ENCODE peak calls at places on chromosomes 4 and X, in five cellular contexts. J, T, A, R and F are unnamed samples.

GRCh38 chrX:24423960-24424359 is 41.1 kb upstream of the PDK3 start:
- DNase-seq in A (peak; percentile 11), R (no peak), T (no peak), J (peak; percentile 5), F (no peak)

GRCh38 chrX:131081772-131082755 is 23.9 kb downstream of the ARHGAP36 start:
- DNase-seq in R (no peak), J (no peak), A (no peak), T (no peak), F (no peak)

GRCh38 chr4:104487105-104487504 is 7.6 kb downstream of the CXXC4 start:
- DNase-seq in R (no peak), A (no peak), J (no peak), T (no peak), F (no peak)

GRCh38 chr4:126779446-126780166 is 853.2 kb upstream of the INTU start:
- DNase-seq in A (no peak), T (peak; percentile 22), J (no peak), R (no peak), F (no peak)

GRCh38 chrX:100895365-100896075 is 21.4 kb upstream of the NOX1 start:
- DNase-seq in R (no peak), T (no peak), J (peak; percentile 56), A (peak; percentile 55), F (peak; percentile 26)

GRCh38 chrX:44061940-44062339 is 88.8 kb upstream of the NDP start:
- DNase-seq in J (no peak), T (no peak), R (no peak), A (no peak), F (no peak)

GRCh38 chr4:5809216-5809776 is 83.6 kb downstream of the CRMP1 start:
- DNase-seq in T (no peak), A (no peak), R (no peak), J (no peak), F (no peak)

GRCh38 chrX:42093756-42094155 is 170.4 kb upstream of the CASK start:
- DNase-seq in T (no peak), R (peak; percentile 43), J (no peak), A (no peak), F (peak; percentile 10)

GRCh38 chr4:41538887-41539498 is 1.0 kb downstream of the LIMCH1 start:
- DNase-seq in T (no peak), J (no peak), R (no peak), A (no peak), F (peak; percentile 50)

GRCh38 chr4:153257151-153257620 is 52.9 kb downstream of the TRIM2 start:
- DNase-seq in A (no peak), R (no peak), T (no peak), J (no peak), F (peak; percentile 48)

GRCh38 chr4:38068107-38068506 is 107.9 kb downstream of the PTTG2 start:
- DNase-seq in T (no peak), R (no peak), J (no peak), A (no peak), F (peak; percentile 32)

GRCh38 chr4:38071801-38072567 is 111.8 kb downstream of the PTTG2 start:
- DNase-seq in R (no peak), J (no peak), A (peak; percentile 91), T (no peak), F (no peak)

GRCh38 chr4:38067499-38067898 is 107.3 kb downstream of the PTTG2 start:
- DNase-seq in J (no peak), A (no peak), T (no peak), R (no peak), F (no peak)

GRCh38 chr4:38072578-38072977 is 112.4 kb downstream of the PTTG2 start:
- DNase-seq in T (no peak), R (no peak), J (no peak), A (no peak), F (no peak)

DNA sequence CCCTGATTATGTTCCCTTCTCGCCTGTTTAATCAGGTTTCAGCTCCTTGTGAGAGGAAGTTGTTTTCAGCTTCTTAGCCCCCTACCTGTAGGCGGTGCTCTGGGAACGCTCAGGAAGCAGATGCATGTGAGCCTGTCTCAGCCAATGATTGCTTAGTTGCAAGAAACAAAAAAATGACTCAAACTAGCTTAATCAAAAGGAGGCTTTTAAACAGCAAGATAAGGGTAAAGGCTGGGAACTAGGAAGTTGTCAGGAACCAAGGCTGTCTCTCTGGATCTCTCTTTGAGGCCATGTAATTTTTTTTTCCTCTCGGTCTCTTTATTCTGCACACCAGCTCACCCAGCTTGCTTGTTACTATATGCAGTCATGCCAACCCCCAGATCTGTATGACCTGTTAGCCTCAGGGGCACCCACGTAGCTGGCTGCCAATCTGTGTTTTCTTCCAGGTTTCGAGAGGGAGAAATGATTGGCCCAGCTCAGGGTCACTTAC is 109.1 kb downstream of the PTTG2 start:
- DNase-seq in A (no peak), T (peak; percentile 41), R (no peak), J (peak; percentile 71), F (peak; percentile 38)
- TF ChIP-seq MYC in A (no peak), T (no peak), R (no peak), J (no peak), F (no peak)

DNA sequence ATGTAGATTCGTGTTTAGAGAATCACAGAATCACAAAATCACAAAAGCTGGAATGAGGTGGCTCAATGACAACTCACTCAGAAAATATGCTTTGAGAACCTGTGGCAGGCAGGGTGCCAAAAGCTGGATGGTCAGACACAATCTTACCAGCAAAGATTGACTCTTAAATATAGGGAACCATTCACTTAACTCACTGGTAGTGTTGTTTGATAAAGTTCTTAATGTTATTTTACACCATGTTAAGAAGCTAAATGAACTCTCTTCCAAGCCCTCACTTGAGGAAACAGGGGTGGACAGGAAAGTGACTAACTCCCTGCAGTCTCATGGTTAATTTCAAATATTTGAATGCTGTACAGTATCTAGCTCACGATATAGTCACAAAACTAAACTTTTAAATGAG is 5.7 kb upstream of the SCOC start:
- DNase-seq in R (no peak), A (no peak), T (no peak), J (no peak), F (peak; percentile 55)
- TF ChIP-seq MAX in R (no peak), A (no peak), T (no peak), J (no peak), F (no peak)

GRCh38 chr4:183831026-183831446 is 74.1 kb upstream of the STOX2 start:
- DNase-seq in J (no peak), A (no peak), T (no peak), R (no peak), F (peak; percentile 82)
- H3K4me1 ChIP-seq in J (peaks cover 7% of the 10 kb centered on the region), A (peaks cover 7% of the 10 kb centered on the region), T (no peaks in the 10 kb centered on the region), R (no peaks in the 10 kb centered on the region), F (no peaks in the 10 kb centered on the region)

GRCh38 chrX:133053854-133054565 is 42.9 kb downstream of the USP26 start:
- DNase-seq in T (no peak), J (no peak), A (no peak), R (no peak), F (peak; percentile 6)
- TF ChIP-seq MYC in T (no peak), J (no peak), A (no peak), R (no peak), F (no peak)

GRCh38 chrX:8273451-8273894 is 102.4 kb upstream of the VCX2 start:
- DNase-seq in J (no peak), R (no peak), A (no peak), T (no peak), F (peak; percentile 52)
- TF ChIP-seq MAX in J (no peak), R (no peak), A (no peak), T (no peak), F (no peak)

DNA sequence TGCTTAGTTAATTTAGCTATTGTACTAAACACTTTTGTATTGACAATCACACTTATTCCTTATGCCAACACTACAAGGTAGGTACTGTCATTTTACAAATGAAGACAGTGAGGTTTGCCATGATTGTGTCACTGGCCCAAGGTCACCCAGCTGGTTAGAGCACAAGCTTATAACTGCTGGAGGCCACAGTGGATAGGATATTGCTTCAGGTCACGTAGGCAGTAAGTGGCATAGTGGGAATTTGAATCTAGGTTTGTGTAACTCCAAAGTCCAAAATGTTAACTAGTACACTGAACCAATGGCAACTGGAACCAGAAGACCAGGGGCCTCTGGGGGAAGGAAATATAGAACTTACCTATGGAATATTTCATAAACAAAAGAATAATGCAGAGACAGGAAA is 21.1 kb upstream of the PITX2 start:
- DNase-seq in J (no peak), R (no peak), A (peak; percentile 57), T (no peak), F (no peak)
- H3K4me1 ChIP-seq in J (no peaks in the 10 kb centered on the region), R (no peaks in the 10 kb centered on the region), A (peaks cover 30% of the 10 kb centered on the region), T (no peaks in the 10 kb centered on the region), F (no peaks in the 10 kb centered on the region)

DNA sequence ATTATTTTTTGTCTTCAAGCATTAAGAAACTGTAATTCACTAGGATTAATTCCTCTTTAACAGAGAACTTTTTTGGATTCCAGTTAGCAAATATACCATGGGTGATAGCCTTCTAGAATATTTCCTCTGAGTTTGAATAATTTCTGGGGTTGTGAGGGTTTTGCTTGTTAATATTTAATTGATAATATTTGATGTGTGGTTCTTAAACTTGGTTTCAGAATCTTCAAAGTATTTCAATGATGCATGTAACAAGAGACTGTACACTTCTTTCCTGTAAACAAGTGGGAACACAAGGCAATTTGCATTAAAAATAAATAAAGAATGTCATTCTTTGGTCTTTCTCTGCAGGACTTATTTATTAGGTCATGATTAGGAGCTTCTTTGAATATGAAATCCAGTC is 9.5 kb upstream of the C4orf51 start:
- DNase-seq in T (no peak), A (no peak), J (no peak), R (no peak), F (no peak)
- TF ChIP-seq MYC in T (no peak), A (no peak), J (no peak), R (no peak), F (no peak)

GRCh38 chr4:172270421-172270820 is 457.2 kb downstream of the GALNTL6 start:
- DNase-seq in A (no peak), R (no peak), T (no peak), J (no peak), F (no peak)
- TF ChIP-seq MAX in A (no peak), R (no peak), T (no peak), J (no peak), F (no peak)

GRCh38 chr4:172892300-172892699 is 276.3 kb upstream of the GALNT7 start:
- DNase-seq in A (no peak), T (peak; percentile 26), R (no peak), J (peak; percentile 35), F (peak; percentile 40)
- H3K4me1 ChIP-seq in A (no peaks in the 10 kb centered on the region), T (no peaks in the 10 kb centered on the region), R (no peaks in the 10 kb centered on the region), J (no peaks in the 10 kb centered on the region), F (no peaks in the 10 kb centered on the region)

GRCh38 chr4:94475794-94476193 is 24.1 kb downstream of the PDLIM5 start:
- DNase-seq in R (no peak), J (no peak), A (no peak), T (no peak), F (no peak)

GRCh38 chr4:94468093-94468492 is 16.4 kb downstream of the PDLIM5 start:
- DNase-seq in J (no peak), T (no peak), A (no peak), R (no peak), F (no peak)

GRCh38 chr4:94469221-94469784 is 17.6 kb downstream of the PDLIM5 start:
- DNase-seq in J (no peak), T (no peak), R (no peak), A (no peak), F (peak; percentile 59)

GRCh38 chr4:94466923-94467322 is 15.2 kb downstream of the PDLIM5 start:
- DNase-seq in J (no peak), R (no peak), A (no peak), T (no peak), F (no peak)

GRCh38 chr4:94472056-94472826 is 20.5 kb downstream of the PDLIM5 start:
- DNase-seq in R (no peak), J (no peak), T (no peak), A (peak; percentile 41), F (peak; percentile 85)
- TF ChIP-seq MYC in R (no peak), J (no peak), T (no peak), A (no peak), F (no peak)